ENCODE peak calls at places on chromosomes 3 and 15, in seven cellular contexts. J, G, V, T, Q, S and H are unnamed samples.

GRCh38 chr3:63862804-63863149 is 828 bp downstream of the THOC7 start:
- DNase-seq in G (no peak), V (no peak), Q (no peak), S (no peak), T (peak; percentile 8), J (no peak), H (no peak)

GRCh38 chr3:160099855-160100254 is 111.2 kb downstream of the IL12A start:
- DNase-seq in Q (no peak), S (no peak), J (no peak), G (no peak), T (no peak), V (no peak), H (no peak)

GRCh38 chr15:51757463-51757862 is 6.1 kb downstream of the TMOD2 start:
- DNase-seq in J (no peak), G (no peak), T (no peak), Q (no peak), S (no peak), V (no peak), H (no peak)

GRCh38 chr15:64105113-64105704 is 9.4 kb downstream of the SNX1 start:
- DNase-seq in Q (peak; percentile 52), G (no peak), V (peak; percentile 37), J (no peak), T (no peak), S (no peak), H (peak; percentile 44)

GRCh38 chr3:124772081-124772831 is 42.0 kb downstream of the UMPS start:
- DNase-seq in J (peak; percentile 47), T (peak; percentile 51), V (no peak), S (no peak), Q (peak; percentile 91), G (no peak), H (peak; percentile 96)

GRCh38 chr15:90358124-90359033 is 6.3 kb downstream of the ZNF774 start:
- DNase-seq in T (no peak), V (no peak), Q (no peak), J (no peak), S (no peak), G (peak; percentile 29), H (no peak)

GRCh38 chr3:185796431-185797107 is 28.3 kb downstream of the IGF2BP2 start:
- DNase-seq in G (peak; percentile 100), S (no peak), J (no peak), Q (peak; percentile 56), V (no peak), T (no peak), H (no peak)

GRCh38 chr15:80770356-80770705 is 8.8 kb upstream of the CEMIP start:
- DNase-seq in T (no peak), Q (peak; percentile 28), J (no peak), V (no peak), G (no peak), S (no peak), H (no peak)

GRCh38 chr15:91223902-91224301 is 123.8 kb downstream of the SV2B start:
- DNase-seq in J (no peak), V (no peak), T (no peak), G (peak; percentile 2), Q (no peak), S (no peak), H (no peak)

GRCh38 chr3:173599673-173600072 is 202.1 kb downstream of the NLGN1 start:
- DNase-seq in G (peak; percentile 51), J (no peak), Q (no peak), S (no peak), V (no peak), T (no peak), H (no peak)

GRCh38 chr15:90191795-90192494 is 9.2 kb upstream of the SEMA4B start:
- DNase-seq in G (no peak), Q (peak; percentile 38), T (peak; percentile 79), V (no peak), J (peak; percentile 56), S (no peak), H (peak; percentile 18)

GRCh38 chr15:58555168-58556027 is 123.6 kb downstream of the LIPC start:
- DNase-seq in J (no peak), T (no peak), G (no peak), V (no peak), S (no peak), Q (peak; percentile 9), H (peak; percentile 36)

GRCh38 chr15:79168922-79169322 is 78.3 kb upstream of the RASGRF1 start:
- DNase-seq in V (no peak), Q (peak; percentile 62), S (peak; percentile 73), J (peak; percentile 32), T (peak; percentile 37), G (peak; percentile 18), H (peak; percentile 94)

GRCh38 chr3:17846466-17846865 is 104.0 kb upstream of the TBC1D5 start:
- DNase-seq in Q (peak; percentile 26), G (peak; percentile 45), V (no peak), S (no peak), T (no peak), J (no peak), H (no peak)

GRCh38 chr15:91849749-91850161 is 3.8 kb upstream of the SLCO3A1 start:
- DNase-seq in V (no peak), G (peak; percentile 64), Q (no peak), T (no peak), S (no peak), J (no peak), H (no peak)